ENCODE peak calls at places on chromosomes 11 and 22, in six cellular contexts. Z, V, Y, T, K and S are unnamed samples.

GRCh38 chr11:79174045-79175008 is 266.5 kb downstream of the TENM4 start:
- DNase-seq in Z (no peak), V (no peak), Y (peak; percentile 41), T (no peak), K (no peak), S (no peak)

GRCh38 chr11:2100361-2101170 is 38.6 kb downstream of the IGF2 start:
- DNase-seq in Z (peak; percentile 7), V (peak; percentile 46), Y (no peak), T (no peak), K (peak; percentile 22), S (no peak)

GRCh38 chr11:72308226-72309073 is 64.5 kb upstream of the PHOX2A start:
- DNase-seq in Z (no peak), V (no peak), Y (no peak), T (no peak), K (no peak), S (no peak)

GRCh38 chr11:47924184-47924671 is 56.1 kb upstream of the PTPRJ start:
- DNase-seq in Z (no peak), V (no peak), Y (no peak), T (no peak), K (no peak), S (peak; percentile 35)

GRCh38 chr11:83648610-83649467 is 362.7 kb upstream of the CCDC90B start:
- DNase-seq in Z (no peak), V (no peak), Y (peak; percentile 35), T (no peak), K (no peak), S (no peak)

GRCh38 chr11:14248577-14248976 is 110.4 kb downstream of the RRAS2 start:
- DNase-seq in Z (no peak), V (no peak), Y (peak; percentile 82), T (peak; percentile 69), K (no peak), S (peak; percentile 31)

GRCh38 chr11:17673951-17674350 is 45.4 kb upstream of the MYOD1 start:
- DNase-seq in Z (no peak), V (no peak), Y (no peak), T (no peak), K (no peak), S (no peak)

GRCh38 chr11:76690736-76691135 is 20.2 kb upstream of the LRRC32 start:
- DNase-seq in Z (no peak), V (no peak), Y (no peak), T (no peak), K (no peak), S (peak; percentile 85)

GRCh38 chr11:106939157-106939556 is 79.1 kb downstream of the GUCY1A2 start:
- DNase-seq in Z (no peak), V (no peak), Y (no peak), T (no peak), K (no peak), S (no peak)

GRCh38 chr22:38300197-38300945 is 16.9 kb downstream of the CSNK1E start:
- DNase-seq in Z (no peak), V (no peak), Y (no peak), T (no peak), K (no peak), S (no peak)

GRCh38 chr11:121337740-121338272 is 45.2 kb downstream of the SC5D start:
- DNase-seq in Z (no peak), V (no peak), Y (no peak), T (no peak), K (no peak), S (no peak)

GRCh38 chr11:75342231-75342918 is 9.1 kb downstream of the ARRB1 start:
- DNase-seq in Z (no peak), V (peak; percentile 51), Y (no peak), T (no peak), K (no peak), S (no peak)

GRCh38 chr11:78567209-78567608 is 7.5 kb downstream of the NARS2 start:
- DNase-seq in Z (no peak), V (no peak), Y (no peak), T (no peak), K (no peak), S (no peak)

GRCh38 chr11:130068986-130069683 is 559 bp upstream of the APLP2 start:
- DNase-seq in Z (peak; percentile 84), V (peak; percentile 83), Y (peak; percentile 71), T (peak; percentile 77), K (peak; percentile 75), S (peak; percentile 95)

GRCh38 chr11:109037856-109038780 is 373.2 kb downstream of the DDX10 start:
- DNase-seq in Z (no peak), V (no peak), Y (peak; percentile 12), T (no peak), K (no peak), S (no peak)

GRCh38 chr11:68038718-68039525 is at the start of gene TCIRG1:
- DNase-seq in Z (peak; percentile 90), V (peak; percentile 93), Y (peak; percentile 78), T (peak; percentile 73), K (peak; percentile 92), S (peak; percentile 87)

GRCh38 chr11:1546536-1547466 is 25.3 kb downstream of the DUSP8 start:
- DNase-seq in Z (peak; percentile 55), V (peak; percentile 79), Y (peak; percentile 87), T (peak; percentile 29), K (peak; percentile 64), S (peak; percentile 31)

GRCh38 chr11:119709638-119710346 is 19.2 kb downstream of the NECTIN1 start:
- DNase-seq in Z (no peak), V (no peak), Y (peak; percentile 95), T (no peak), K (no peak), S (peak; percentile 61)

GRCh38 chr11:116328851-116329250 is 443.9 kb downstream of the BUD13 start:
- DNase-seq in Z (no peak), V (no peak), Y (no peak), T (no peak), K (no peak), S (no peak)

GRCh38 chr11:128506384-128506783 is 81.0 kb downstream of the ETS1 start:
- DNase-seq in Z (no peak), V (no peak), Y (no peak), T (no peak), K (no peak), S (no peak)

GRCh38 chr11:68043029-68043348 is 4.2 kb downstream of the TCIRG1 start:
- DNase-seq in Z (no peak), V (no peak), Y (no peak), T (no peak), K (no peak), S (no peak)

GRCh38 chr22:19022755-19023154 is 86.7 kb upstream of the PRODH start:
- DNase-seq in Z (no peak), V (no peak), Y (no peak), T (peak; percentile 16), K (no peak), S (no peak)

DNA sequence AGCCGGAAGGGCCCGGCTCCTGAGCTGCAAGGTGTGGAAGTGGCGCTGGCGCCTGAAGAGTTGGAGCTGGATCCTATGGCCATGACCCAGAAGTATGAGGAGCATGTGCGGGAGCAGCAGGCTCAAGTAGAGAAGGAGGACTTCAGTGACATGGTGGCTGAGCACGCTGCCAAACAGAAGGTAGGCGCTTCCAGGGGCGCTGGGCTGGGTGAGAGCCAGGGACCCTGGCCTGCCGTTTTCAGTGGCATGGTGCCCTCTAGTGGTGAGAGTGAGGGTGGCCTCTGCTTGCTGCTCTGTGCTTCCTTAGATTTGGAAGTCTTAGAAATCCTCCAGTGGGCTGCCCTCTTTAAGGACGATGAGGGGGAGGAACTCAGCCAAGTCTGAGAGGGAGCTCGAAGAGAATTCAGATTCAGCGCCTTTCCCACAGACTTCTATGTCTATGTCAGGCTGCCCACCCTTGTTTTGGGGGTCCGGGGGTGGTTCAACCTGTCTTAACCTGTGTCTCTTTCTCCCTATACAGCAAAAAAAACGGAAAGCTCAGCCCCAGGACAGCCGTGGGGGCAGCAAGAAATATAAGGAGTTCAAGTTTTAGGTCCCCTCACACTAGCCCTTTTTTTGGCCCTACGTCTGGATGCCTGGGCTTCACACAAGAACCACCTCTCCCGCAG is 1.8 kb upstream of the PACS1 start:
- DNase-seq in Z (peak; percentile 67), V (peak; percentile 73), Y (peak; percentile 85), T (peak; percentile 74), K (peak; percentile 78), S (peak; percentile 85)
- H3K4me3 ChIP-seq in Z (peak overlapping the region; percentile 93), V (no peak overlapping the region), Y (no peak overlapping the region), T (no peak overlapping the region), K (no peak overlapping the region), S (no peak overlapping the region)

GRCh38 chr22:50058338-50059184 is 463 bp upstream of the TTLL8 start:
- DNase-seq in Z (no peak), V (no peak), Y (peak; percentile 43), T (no peak), K (no peak), S (peak; percentile 19)
- H3K4me3 ChIP-seq in Z (no peak overlapping the region), V (peak overlapping the region; percentile 20), Y (peak overlapping the region; percentile 54), T (no peak overlapping the region), K (peak overlapping the region; percentile 23), S (no peak overlapping the region)

GRCh38 chr22:35839811-35840739 is 122.4 kb downstream of the APOL5 start:
- DNase-seq in Z (peak; percentile 87), V (peak; percentile 88), Y (peak; percentile 94), T (peak; percentile 5), K (peak; percentile 86), S (peak; percentile 92)
- H3K4me3 ChIP-seq in Z (peak overlapping the region; percentile 67), V (peak overlapping the region; percentile 9), Y (peak overlapping the region; percentile 77), T (no peak overlapping the region), K (peak overlapping the region; percentile 51), S (peak overlapping the region; percentile 90)

GRCh38 chr11:58731819-58732218 is at the start of gene GLYAT:
- DNase-seq in Z (no peak), V (no peak), Y (no peak), T (no peak), K (no peak), S (no peak)
- H3K4me3 ChIP-seq in Z (no peak within 1 kb of the TSS), V (no peak within 1 kb of the TSS), Y (no peak within 1 kb of the TSS), T (no peak within 1 kb of the TSS), K (no peak within 1 kb of the TSS), S (no peak within 1 kb of the TSS)

GRCh38 chr22:27613099-27614089 is 188.2 kb downstream of the MN1 start:
- DNase-seq in Z (no peak), V (no peak), Y (no peak), T (no peak), K (no peak), S (no peak)

GRCh38 chr22:27614291-27615007 is 187.1 kb downstream of the MN1 start:
- DNase-seq in Z (no peak), V (no peak), Y (no peak), T (no peak), K (no peak), S (no peak)

GRCh38 chr22:27609411-27610029 is 192.0 kb downstream of the MN1 start:
- DNase-seq in Z (no peak), V (no peak), Y (peak; percentile 67), T (no peak), K (no peak), S (no peak)

GRCh38 chr22:27612075-27612474 is 189.5 kb downstream of the MN1 start:
- DNase-seq in Z (no peak), V (no peak), Y (no peak), T (no peak), K (no peak), S (no peak)

GRCh38 chr22:27610863-27611786 is 190.4 kb downstream of the MN1 start:
- DNase-seq in Z (no peak), V (no peak), Y (no peak), T (no peak), K (no peak), S (no peak)
- H3K4me3 ChIP-seq in Z (no peak overlapping the region), V (no peak overlapping the region), Y (no peak overlapping the region), T (no peak overlapping the region), K (no peak overlapping the region), S (no peak overlapping the region)